ENCODE peak calls at places on chromosomes 11 and 22, in five cellular contexts. H, W, R, J and B are unnamed samples. For H3K27me3, the result is how much of the 10 kb centered on the place peaks cover.

GRCh38 chr22:28883917-28884753 is 763 bp downstream of the ZNRF3 start:
- DNase-seq in H (peak), W (peak), R (no peak), J (peak), B (peak)

GRCh38 chr22:49508561-49508960 is 319.1 kb downstream of the BRD1 start:
- DNase-seq in H (no peak), W (no peak), R (no peak), J (no peak), B (no peak)

GRCh38 chr11:102760355-102761035 is 19.9 kb downstream of the MMP10 start:
- DNase-seq in H (peak), W (no peak), R (peak), J (no peak), B (peak)

GRCh38 chr11:62400760-62401159 is 18.1 kb upstream of the SCGB1A1 start:
- DNase-seq in H (no peak), W (peak), R (peak), J (peak), B (no peak)

GRCh38 chr22:49571326-49571725 is 256.3 kb downstream of the BRD1 start:
- DNase-seq in H (no peak), W (peak), R (no peak), J (no peak), B (no peak)

GRCh38 chr11:123173040-123173855 is 21.8 kb downstream of the CLMP start:
- DNase-seq in H (peak), W (no peak), R (peak), J (no peak), B (peak)

GRCh38 chr11:42770444-42771065 is 541.2 kb upstream of the API5 start:
- DNase-seq in H (peak), W (no peak), R (no peak), J (no peak), B (peak)

GRCh38 chr11:57100638-57101312 is 81.0 kb upstream of the LRRC55 start:
- DNase-seq in H (no peak), W (no peak), R (no peak), J (no peak), B (no peak)

GRCh38 chr22:24532075-24532474 is 22.9 kb downstream of the GUCD1 start:
- DNase-seq in H (no peak), W (no peak), R (no peak), J (no peak), B (no peak)

GRCh38 chr11:74318241-74318932 is 6.9 kb upstream of the P4HA3 start:
- DNase-seq in H (peak), W (no peak), R (peak), J (no peak), B (no peak)

GRCh38 chr22:50622723-50623327 is 5.1 kb downstream of the ARSA start:
- DNase-seq in H (no peak), W (peak), R (no peak), J (no peak), B (peak)

GRCh38 chr11:125166347-125166841 is 1.8 kb downstream of the PKNOX2 start:
- DNase-seq in H (no peak), W (no peak), R (no peak), J (peak), B (no peak)
- H3K27ac ChIP-seq in H (no peak), W (peak), R (peak), J (peak), B (no peak)

GRCh38 chr11:46918778-46919513 is 596 bp upstream of the LRP4 start:
- DNase-seq in H (no peak), W (no peak), R (no peak), J (no peak), B (no peak)
- H3K4me3 ChIP-seq in H (peak), W (peak), R (peak), J (peak), B (no peak)

GRCh38 chr11:12724301-12725046 is 50.3 kb downstream of the TEAD1 start:
- DNase-seq in H (peak), W (peak), R (peak), J (peak), B (peak)

GRCh38 chr11:12725047-12725862 is 51.0 kb downstream of the TEAD1 start:
- DNase-seq in H (peak), W (no peak), R (no peak), J (no peak), B (no peak)

GRCh38 chr11:12719221-12719620 is 45.0 kb downstream of the TEAD1 start:
- DNase-seq in H (no peak), W (no peak), R (peak), J (no peak), B (no peak)

GRCh38 chr11:12723410-12724297 is 49.4 kb downstream of the TEAD1 start:
- DNase-seq in H (peak), W (no peak), R (peak), J (no peak), B (peak)

DNA sequence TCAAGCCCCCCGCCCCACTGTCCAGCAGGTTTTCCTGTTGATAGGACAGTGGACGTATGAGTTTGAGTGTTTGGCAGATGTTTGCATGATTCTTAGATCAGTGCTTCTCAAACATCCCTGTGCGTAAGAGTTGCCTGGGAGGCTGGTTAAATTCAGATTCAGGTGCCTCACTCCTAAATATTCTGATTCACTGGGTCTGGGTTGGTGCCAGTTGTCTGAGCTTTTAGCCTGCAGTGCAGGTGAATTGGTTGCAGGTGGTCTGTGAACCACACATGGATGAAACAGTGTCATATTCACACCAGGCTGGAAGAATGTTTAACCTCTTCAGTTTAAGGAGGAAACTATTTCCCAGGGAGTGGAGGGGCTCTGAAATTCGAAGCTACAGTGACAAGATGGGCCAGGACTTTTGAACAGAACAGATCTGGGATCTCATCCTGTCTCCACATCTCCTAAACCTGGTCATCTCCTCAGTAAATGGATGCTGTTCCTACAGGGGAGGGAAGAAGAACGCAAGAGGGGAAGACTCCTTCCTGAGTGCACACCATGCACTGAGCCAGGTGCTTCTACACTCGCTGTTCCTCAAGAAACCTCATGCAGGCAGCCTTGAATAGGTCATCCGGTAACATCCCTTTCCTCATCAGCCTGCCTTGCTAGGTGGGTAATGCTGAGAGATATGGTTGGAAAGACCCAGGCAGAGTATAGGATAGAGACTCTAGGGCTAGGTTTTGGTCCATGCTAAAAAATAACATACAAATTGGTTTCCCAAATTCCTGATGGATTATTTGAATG is 47.8 kb downstream of the TEAD1 start:
- DNase-seq in H (peak), W (no peak), R (no peak), J (no peak), B (no peak)
- H3K27me3 ChIP-seq in H (under half), W (under half), R (under half), J (under half), B (under half)

GRCh38 chr11:134236834-134237556 is 12.5 kb downstream of the VPS26B start:
- DNase-seq in H (no peak), W (no peak), R (no peak), J (no peak), B (no peak)
- H3K27ac ChIP-seq in H (no peak), W (no peak), R (no peak), J (no peak), B (no peak)

DNA sequence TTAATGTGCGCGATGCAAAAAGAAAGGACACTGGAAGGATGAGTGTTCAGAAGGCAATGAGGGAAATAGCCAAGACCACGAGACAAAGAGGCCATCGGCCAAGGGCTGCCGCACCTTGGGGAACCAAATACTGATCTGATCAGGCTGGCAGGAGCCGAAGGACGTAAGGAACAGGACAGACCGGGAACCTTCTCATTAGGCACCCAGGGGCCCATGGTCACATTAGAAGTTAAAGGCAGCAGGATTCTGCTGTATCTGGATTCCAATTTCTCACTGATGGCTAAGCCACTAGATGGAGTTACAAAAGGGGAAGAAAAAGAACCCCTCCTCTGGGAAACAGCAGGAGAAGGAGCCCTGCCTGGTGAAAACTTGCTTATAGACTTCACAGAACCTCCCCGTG is 28.8 kb upstream of the CPT1A start:
- DNase-seq in H (peak), W (no peak), R (no peak), J (no peak), B (no peak)
- H3K4me3 ChIP-seq in H (peak), W (peak), R (peak), J (peak), B (no peak)

GRCh38 chr11:124746621-124747243 is 5.3 kb downstream of the VSIG2 start:
- DNase-seq in H (peak), W (peak), R (peak), J (no peak), B (peak)
- H3K27me3 ChIP-seq in H (under half), W (under half), R (under half), J (under half), B (under half)